ENCODE peak calls at places on chromosome 5, in six cellular contexts. E, G, S, Z, J and H are unnamed samples.

GRCh38 chr5:141491323-141492167 is 2.7 kb downstream of the PCDHGC5 start:
- DNase-seq in E (no peak), G (no peak), S (no peak), Z (no peak), J (no peak), H (no peak)

GRCh38 chr5:151303666-151304065 is at the start of gene SLC36A3:
- DNase-seq in E (no peak), G (no peak), S (no peak), Z (no peak), J (no peak), H (no peak)

GRCh38 chr5:60026174-60026573 is 132.6 kb upstream of the PDE4D start:
- DNase-seq in E (no peak), G (no peak), S (no peak), Z (no peak), J (peak), H (no peak)

GRCh38 chr5:177132504-177133118 is 962 bp upstream of the NSD1 start:
- DNase-seq in E (no peak), G (no peak), S (no peak), Z (peak), J (no peak), H (peak)

GRCh38 chr5:82793808-82794419 is 283.3 kb downstream of the TMEM167A start:
- DNase-seq in E (peak), G (peak), S (peak), Z (no peak), J (no peak), H (peak)

GRCh38 chr5:76471994-76472337 is 68.9 kb downstream of the IQGAP2 start:
- DNase-seq in E (no peak), G (no peak), S (no peak), Z (no peak), J (no peak), H (no peak)

GRCh38 chr5:131795879-131796792 is 681 bp downstream of the FNIP1 start:
- DNase-seq in E (no peak), G (peak), S (no peak), Z (no peak), J (peak), H (peak)

GRCh38 chr5:155839251-155840037 is 487.5 kb upstream of the SGCD start:
- DNase-seq in E (no peak), G (no peak), S (no peak), Z (no peak), J (no peak), H (no peak)

GRCh38 chr5:6462671-6463070 is 14.0 kb downstream of the UBE2QL1 start:
- DNase-seq in E (no peak), G (no peak), S (no peak), Z (no peak), J (no peak), H (no peak)

GRCh38 chr5:79172269-79172668 is 60.7 kb downstream of the BHMT start:
- DNase-seq in E (no peak), G (no peak), S (no peak), Z (no peak), J (no peak), H (no peak)

GRCh38 chr5:130514984-130515690 is 610.9 kb downstream of the CHSY3 start:
- DNase-seq in E (peak), G (no peak), S (no peak), Z (no peak), J (peak), H (no peak)

GRCh38 chr5:56039985-56040384 is 45.2 kb upstream of the IL6ST start:
- DNase-seq in E (no peak), G (no peak), S (no peak), Z (no peak), J (no peak), H (no peak)

GRCh38 chr5:132224721-132225120 is 2.9 kb downstream of the P4HA2 start:
- DNase-seq in E (no peak), G (no peak), S (no peak), Z (no peak), J (no peak), H (no peak)

GRCh38 chr5:3854069-3854741 is 258.6 kb downstream of the IRX1 start:
- DNase-seq in E (no peak), G (no peak), S (no peak), Z (no peak), J (no peak), H (no peak)

GRCh38 chr5:9903806-9904205 is 273.7 kb upstream of the TAS2R1 start:
- DNase-seq in E (no peak), G (no peak), S (no peak), Z (no peak), J (no peak), H (no peak)

GRCh38 chr5:126452477-126452876 is 29.3 kb downstream of the GRAMD2B start:
- DNase-seq in E (no peak), G (no peak), S (no peak), Z (no peak), J (no peak), H (no peak)

GRCh38 chr5:61599370-61600140 is 267.5 kb downstream of the ZSWIM6 start:
- DNase-seq in E (no peak), G (no peak), S (no peak), Z (no peak), J (no peak), H (no peak)

GRCh38 chr5:37248387-37248969 is 698 bp downstream of the CPLANE1 start:
- DNase-seq in E (no peak), G (no peak), S (no peak), Z (no peak), J (peak), H (no peak)

GRCh38 chr5:143014017-143014651 is 244.0 kb downstream of the ARHGAP26 start:
- DNase-seq in E (no peak), G (no peak), S (no peak), Z (no peak), J (no peak), H (no peak)

GRCh38 chr5:145500712-145501111 is 334.4 kb downstream of the PRELID2 start:
- DNase-seq in E (no peak), G (peak), S (no peak), Z (no peak), J (no peak), H (no peak)

GRCh38 chr5:43078956-43079355 is 38.8 kb upstream of the ANXA2R start:
- DNase-seq in E (no peak), G (no peak), S (no peak), Z (no peak), J (peak), H (no peak)

GRCh38 chr5:43073597-43074546 is 33.8 kb upstream of the ANXA2R start:
- DNase-seq in E (peak), G (peak), S (no peak), Z (no peak), J (peak), H (peak)

GRCh38 chr5:43074987-43075318 is 34.8 kb upstream of the ANXA2R start:
- DNase-seq in E (no peak), G (no peak), S (no peak), Z (no peak), J (no peak), H (no peak)

GRCh38 chr5:43075319-43076293 is 35.5 kb upstream of the ANXA2R start:
- DNase-seq in E (no peak), G (no peak), S (no peak), Z (no peak), J (no peak), H (no peak)
- H3K27ac ChIP-seq in E (no peak), G (no peak), S (no peak), Z (no peak), J (no peak), H (peak)

DNA sequence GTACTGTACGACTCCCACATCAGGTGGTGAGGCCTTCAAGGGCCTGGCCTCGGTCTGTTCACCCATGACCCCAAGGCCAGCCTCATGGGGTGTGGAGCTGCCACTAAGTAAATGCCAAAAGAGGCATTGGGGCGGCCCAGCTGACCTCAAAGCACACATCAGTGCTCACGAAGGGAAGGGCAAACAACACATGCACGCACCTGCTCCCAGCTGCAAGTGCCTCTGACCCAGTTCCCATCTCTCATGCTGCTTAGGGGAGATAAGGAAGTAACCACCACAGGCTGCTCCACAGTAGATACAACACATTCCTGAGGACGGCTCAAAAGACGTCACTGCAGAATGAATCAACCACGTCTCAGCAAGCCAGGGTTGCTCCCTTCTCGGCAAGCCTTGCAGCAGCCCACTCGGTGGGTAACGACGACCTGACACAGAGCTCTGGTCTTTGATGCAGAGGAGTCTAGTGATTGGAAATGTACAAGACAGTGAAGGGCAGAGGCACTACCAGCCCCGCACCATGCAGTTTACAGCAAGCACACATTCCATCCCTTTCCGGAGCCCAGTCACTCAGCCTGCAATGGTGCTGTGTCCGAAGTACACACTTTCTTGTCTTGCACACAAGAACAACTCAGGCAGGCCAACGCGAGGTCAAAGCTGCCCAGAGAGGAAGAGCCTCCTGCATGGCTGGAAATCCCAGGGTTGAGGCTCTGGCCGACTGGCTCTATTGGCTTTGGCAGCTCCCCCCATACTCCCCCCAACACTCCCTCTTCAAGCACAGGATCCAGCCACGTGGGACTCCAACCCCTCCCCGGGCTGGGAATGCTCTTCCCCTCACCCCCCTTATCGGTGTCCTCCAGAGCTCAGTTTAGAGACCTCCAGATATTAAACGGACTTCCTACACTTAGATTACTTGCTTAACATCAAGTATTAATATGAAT is 31.8 kb downstream of the FABP6 start:
- DNase-seq in E (no peak), G (peak), S (no peak), Z (no peak), J (no peak), H (no peak)
- H3K4me3 ChIP-seq in E (no peak), G (no peak), S (no peak), Z (no peak), J (no peak), H (no peak)

GRCh38 chr5:178231736-178232123 is 872 bp downstream of the PHYKPL start:
- DNase-seq in E (no peak), G (no peak), S (no peak), Z (no peak), J (no peak), H (no peak)

GRCh38 chr5:178234121-178234752 is 1.6 kb upstream of the PHYKPL start:
- DNase-seq in E (no peak), G (no peak), S (no peak), Z (no peak), J (no peak), H (no peak)

GRCh38 chr5:178232920-178233429 is 373 bp upstream of the PHYKPL start:
- DNase-seq in E (no peak), G (no peak), S (no peak), Z (no peak), J (no peak), H (no peak)

GRCh38 chr5:178230879-178231735 is 1.5 kb downstream of the PHYKPL start:
- DNase-seq in E (no peak), G (no peak), S (no peak), Z (no peak), J (no peak), H (no peak)

GRCh38 chr5:178232124-178232919 is at the start of gene PHYKPL:
- DNase-seq in E (peak), G (peak), S (no peak), Z (peak), J (peak), H (peak)
- H3K27ac ChIP-seq in E (peak), G (peak), S (peak), Z (peak), J (no peak), H (peak)

GRCh38 chr5:139371482-139372435 is 11.3 kb downstream of the SLC23A1 start:
- DNase-seq in E (no peak), G (no peak), S (no peak), Z (no peak), J (no peak), H (no peak)

GRCh38 chr5:139363937-139364336 is 19.2 kb downstream of the SLC23A1 start:
- DNase-seq in E (no peak), G (no peak), S (no peak), Z (no peak), J (no peak), H (no peak)

GRCh38 chr5:139368613-139369012 is 14.5 kb downstream of the SLC23A1 start:
- DNase-seq in E (no peak), G (no peak), S (no peak), Z (no peak), J (no peak), H (no peak)

GRCh38 chr5:139364466-139364865 is 18.6 kb downstream of the SLC23A1 start:
- DNase-seq in E (no peak), G (no peak), S (no peak), Z (no peak), J (no peak), H (no peak)

DNA sequence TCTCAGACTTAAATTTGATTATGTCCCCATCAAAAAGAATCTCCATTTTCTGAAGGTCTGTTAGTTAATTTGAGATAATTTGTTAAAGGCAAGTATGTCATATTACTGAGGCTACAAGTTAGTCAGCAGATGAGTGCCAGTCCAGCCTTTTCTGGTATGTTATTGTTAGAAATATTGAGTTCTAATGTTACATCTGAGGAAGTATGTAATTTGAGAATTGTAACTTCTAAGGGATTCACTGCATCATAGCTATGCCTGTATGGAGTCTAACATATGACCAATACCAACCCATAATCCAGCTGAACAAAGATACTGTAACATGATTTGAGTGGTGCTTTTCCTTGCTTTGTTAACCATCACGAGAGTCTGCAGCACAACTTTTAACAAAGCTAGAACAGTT is 13.9 kb downstream of the SLC23A1 start:
- DNase-seq in E (no peak), G (no peak), S (no peak), Z (no peak), J (no peak), H (no peak)
- H3K4me3 ChIP-seq in E (no peak), G (no peak), S (no peak), Z (no peak), J (no peak), H (no peak)

DNA sequence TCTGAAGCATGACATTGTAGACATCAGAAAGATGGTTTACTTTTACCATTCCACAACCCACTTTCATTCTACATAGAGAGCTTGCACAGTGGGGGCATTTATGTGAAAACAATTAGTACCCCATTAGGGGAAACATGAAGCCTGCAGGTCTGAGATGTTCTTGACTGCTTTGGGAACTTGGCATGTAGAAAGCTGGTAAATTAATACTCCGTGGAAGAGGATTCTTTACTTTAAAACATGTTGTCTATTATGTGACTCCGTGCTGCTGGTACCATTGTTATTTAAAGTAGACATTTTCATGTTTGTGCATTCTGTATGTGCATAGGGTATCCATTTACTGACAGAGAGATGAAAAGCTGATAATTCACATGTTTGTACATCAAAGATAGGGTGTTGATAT is 49.9 kb upstream of the CD180 start:
- DNase-seq in E (no peak), G (no peak), S (no peak), Z (no peak), J (no peak), H (no peak)
- H3K27ac ChIP-seq in E (no peak), G (no peak), S (no peak), Z (no peak), J (peak), H (no peak)

GRCh38 chr5:95358858-95359257 is 32.3 kb upstream of the FAM81B start:
- DNase-seq in E (no peak), G (no peak), S (no peak), Z (no peak), J (no peak), H (no peak)
- H3K4me3 ChIP-seq in E (no peak), G (no peak), S (no peak), Z (no peak), J (no peak), H (no peak)

GRCh38 chr5:139692605-139693340 is 44.6 kb downstream of the CXXC5 start:
- DNase-seq in E (no peak), G (no peak), S (no peak), Z (no peak), J (no peak), H (no peak)
- H3K27ac ChIP-seq in E (no peak), G (no peak), S (no peak), Z (no peak), J (no peak), H (no peak)

DNA sequence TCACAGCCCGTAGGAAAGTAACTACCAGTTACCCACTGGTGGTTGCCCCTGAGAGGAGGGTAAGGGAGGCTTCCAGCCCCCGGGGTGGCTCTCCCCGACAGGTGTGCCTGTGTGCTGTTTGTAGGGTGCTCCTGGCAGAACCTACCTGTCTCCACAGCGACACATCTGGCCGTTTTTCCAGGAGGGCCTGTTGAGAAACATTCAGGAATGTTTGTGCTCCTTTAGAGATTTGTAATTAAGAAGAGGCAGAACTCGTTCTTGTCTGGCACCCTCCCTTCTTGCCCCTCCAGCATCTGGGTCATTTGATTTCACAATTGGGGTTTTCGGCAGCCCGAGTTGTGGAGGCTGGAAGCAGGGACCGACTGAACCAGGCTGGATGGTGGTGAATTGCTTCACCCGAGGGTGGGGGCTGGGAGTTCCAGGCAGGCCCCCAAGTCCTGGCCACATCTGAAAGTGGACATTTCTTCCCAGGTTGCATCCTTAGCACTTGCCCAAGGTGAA is 74.2 kb downstream of the WWC1 start:
- DNase-seq in E (peak), G (peak), S (no peak), Z (no peak), J (peak), H (no peak)
- H3K4me3 ChIP-seq in E (no peak), G (no peak), S (no peak), Z (no peak), J (no peak), H (no peak)

GRCh38 chr5:134554319-134555222 is 29.1 kb downstream of the JADE2 start:
- DNase-seq in E (no peak), G (peak), S (no peak), Z (peak), J (no peak), H (peak)
- H3K27ac ChIP-seq in E (peak), G (peak), S (no peak), Z (peak), J (no peak), H (peak)

GRCh38 chr5:108255468-108255867 is 126.4 kb downstream of the FBXL17 start:
- DNase-seq in E (no peak), G (no peak), S (no peak), Z (no peak), J (no peak), H (no peak)
- H3K4me3 ChIP-seq in E (no peak), G (no peak), S (no peak), Z (no peak), J (no peak), H (no peak)